ENCODE peak calls at places on chromosomes 2 and 18, in nine cellular contexts. One of them, this sample, is unnamed.

GRCh38 chr2:63692002-63692606 is 103.3 kb downstream of the MDH1 start:
- DNase-seq in iris pigment epithelial cell: peak
- DNase-seq in HTR-8/SVneo: peak
- DNase-seq in GM20000: peak
- DNase-seq in NCI-H1436: peak
- DNase-seq in neural progenitor cell: peak
- DNase-seq in NB4: peak
- DNase-seq in lung: no peak
- DNase-seq in activated T-cell treated with anti-CD3 and anti-CD28 coated beads for 1 hour: no peak
- DNase-seq in this sample: no peak

GRCh38 chr2:164873096-164873670 is 31.6 kb upstream of the COBLL1 start:
- DNase-seq in iris pigment epithelial cell: no peak
- DNase-seq in HTR-8/SVneo: no peak
- DNase-seq in GM20000: no peak
- DNase-seq in NCI-H1436: no peak
- DNase-seq in neural progenitor cell: no peak
- DNase-seq in NB4: no peak
- DNase-seq in lung: no peak
- DNase-seq in activated T-cell treated with anti-CD3 and anti-CD28 coated beads for 1 hour: no peak
- DNase-seq in this sample: no peak

GRCh38 chr2:42186945-42187632 is 17.9 kb downstream of the EML4 start:
- DNase-seq in iris pigment epithelial cell: no peak
- DNase-seq in HTR-8/SVneo: no peak
- DNase-seq in GM20000: no peak
- DNase-seq in NCI-H1436: no peak
- DNase-seq in neural progenitor cell: no peak
- DNase-seq in NB4: no peak
- DNase-seq in lung: no peak
- DNase-seq in activated T-cell treated with anti-CD3 and anti-CD28 coated beads for 1 hour: no peak
- DNase-seq in this sample: no peak

GRCh38 chr2:30588891-30589495 is 141.9 kb downstream of the LCLAT1 start:
- DNase-seq in iris pigment epithelial cell: no peak
- DNase-seq in HTR-8/SVneo: no peak
- DNase-seq in GM20000: no peak
- DNase-seq in NCI-H1436: no peak
- DNase-seq in neural progenitor cell: no peak
- DNase-seq in NB4: no peak
- DNase-seq in lung: no peak
- DNase-seq in activated T-cell treated with anti-CD3 and anti-CD28 coated beads for 1 hour: no peak
- DNase-seq in this sample: no peak

GRCh38 chr2:226793615-226794014 is 6.0 kb downstream of the IRS1 start:
- DNase-seq in iris pigment epithelial cell: no peak
- DNase-seq in HTR-8/SVneo: no peak
- DNase-seq in GM20000: no peak
- DNase-seq in NCI-H1436: no peak
- DNase-seq in neural progenitor cell: no peak
- DNase-seq in NB4: peak
- DNase-seq in lung: no peak
- DNase-seq in activated T-cell treated with anti-CD3 and anti-CD28 coated beads for 1 hour: no peak
- DNase-seq in this sample: no peak

GRCh38 chr2:120447122-120447785 is 101.3 kb downstream of the INHBB start:
- DNase-seq in iris pigment epithelial cell: no peak
- DNase-seq in HTR-8/SVneo: no peak
- DNase-seq in GM20000: no peak
- DNase-seq in NCI-H1436: no peak
- DNase-seq in neural progenitor cell: no peak
- DNase-seq in NB4: no peak
- DNase-seq in lung: no peak
- DNase-seq in activated T-cell treated with anti-CD3 and anti-CD28 coated beads for 1 hour: no peak
- DNase-seq in this sample: no peak

GRCh38 chr2:45622704-45623103 is 11.6 kb upstream of the SRBD1 start:
- DNase-seq in iris pigment epithelial cell: no peak
- DNase-seq in HTR-8/SVneo: no peak
- DNase-seq in GM20000: no peak
- DNase-seq in NCI-H1436: no peak
- DNase-seq in neural progenitor cell: no peak
- DNase-seq in NB4: no peak
- DNase-seq in lung: no peak
- DNase-seq in activated T-cell treated with anti-CD3 and anti-CD28 coated beads for 1 hour: no peak
- DNase-seq in this sample: no peak

GRCh38 chr2:31253344-31254155 is 19.6 kb downstream of the EHD3 start:
- DNase-seq in iris pigment epithelial cell: no peak
- DNase-seq in HTR-8/SVneo: no peak
- DNase-seq in GM20000: no peak
- DNase-seq in NCI-H1436: no peak
- DNase-seq in neural progenitor cell: no peak
- DNase-seq in NB4: no peak
- DNase-seq in lung: no peak
- DNase-seq in activated T-cell treated with anti-CD3 and anti-CD28 coated beads for 1 hour: no peak
- DNase-seq in this sample: no peak

GRCh38 chr2:69946351-69947077 is 14.9 kb downstream of the ASPRV1 start:
- DNase-seq in iris pigment epithelial cell: peak
- DNase-seq in HTR-8/SVneo: peak
- DNase-seq in GM20000: peak
- DNase-seq in NCI-H1436: no peak
- DNase-seq in neural progenitor cell: no peak
- DNase-seq in NB4: peak
- DNase-seq in lung: no peak
- DNase-seq in activated T-cell treated with anti-CD3 and anti-CD28 coated beads for 1 hour: peak
- DNase-seq in this sample: peak

GRCh38 chr2:182937864-182938263 is 71.4 kb upstream of the FRZB start:
- DNase-seq in iris pigment epithelial cell: peak
- DNase-seq in HTR-8/SVneo: no peak
- DNase-seq in GM20000: no peak
- DNase-seq in NCI-H1436: no peak
- DNase-seq in neural progenitor cell: no peak
- DNase-seq in NB4: no peak
- DNase-seq in lung: no peak
- DNase-seq in activated T-cell treated with anti-CD3 and anti-CD28 coated beads for 1 hour: no peak
- DNase-seq in this sample: no peak

GRCh38 chr2:132670961-132671781 is 1.2 kb upstream of the LYPD1 start:
- DNase-seq in iris pigment epithelial cell: peak
- DNase-seq in HTR-8/SVneo: peak
- DNase-seq in GM20000: no peak
- DNase-seq in NCI-H1436: no peak
- DNase-seq in neural progenitor cell: peak
- DNase-seq in NB4: no peak
- DNase-seq in lung: no peak
- DNase-seq in activated T-cell treated with anti-CD3 and anti-CD28 coated beads for 1 hour: no peak
- DNase-seq in this sample: no peak

GRCh38 chr18:53567935-53568574 is 656.4 kb downstream of the MBD2 start:
- DNase-seq in iris pigment epithelial cell: peak
- DNase-seq in HTR-8/SVneo: peak
- DNase-seq in GM20000: peak
- DNase-seq in NCI-H1436: peak
- DNase-seq in neural progenitor cell: peak
- DNase-seq in NB4: peak
- DNase-seq in lung: no peak
- DNase-seq in activated T-cell treated with anti-CD3 and anti-CD28 coated beads for 1 hour: no peak
- DNase-seq in this sample: no peak

GRCh38 chr2:134169788-134170187 is 84.1 kb upstream of the MGAT5 start:
- DNase-seq in iris pigment epithelial cell: no peak
- DNase-seq in HTR-8/SVneo: no peak
- DNase-seq in GM20000: no peak
- DNase-seq in NCI-H1436: no peak
- DNase-seq in neural progenitor cell: no peak
- DNase-seq in NB4: no peak
- DNase-seq in lung: no peak
- DNase-seq in activated T-cell treated with anti-CD3 and anti-CD28 coated beads for 1 hour: no peak
- DNase-seq in this sample: no peak

GRCh38 chr18:56986829-56987228 is 160.1 kb upstream of the BOD1L2 start:
- DNase-seq in iris pigment epithelial cell: no peak
- DNase-seq in HTR-8/SVneo: no peak
- DNase-seq in GM20000: no peak
- DNase-seq in NCI-H1436: no peak
- DNase-seq in neural progenitor cell: peak
- DNase-seq in NB4: no peak
- DNase-seq in lung: no peak
- DNase-seq in activated T-cell treated with anti-CD3 and anti-CD28 coated beads for 1 hour: no peak
- DNase-seq in this sample: no peak

GRCh38 chr2:183495079-183495478 is 370.8 kb downstream of the NUP35 start:
- DNase-seq in iris pigment epithelial cell: no peak
- DNase-seq in HTR-8/SVneo: no peak
- DNase-seq in GM20000: no peak
- DNase-seq in NCI-H1436: peak
- DNase-seq in neural progenitor cell: no peak
- DNase-seq in NB4: no peak
- DNase-seq in lung: no peak
- DNase-seq in activated T-cell treated with anti-CD3 and anti-CD28 coated beads for 1 hour: no peak
- DNase-seq in this sample: no peak

GRCh38 chr18:13913205-13913604 is 2.1 kb downstream of the MC2R start:
- DNase-seq in iris pigment epithelial cell: no peak
- DNase-seq in HTR-8/SVneo: no peak
- DNase-seq in GM20000: no peak
- DNase-seq in NCI-H1436: no peak
- DNase-seq in neural progenitor cell: no peak
- DNase-seq in NB4: no peak
- DNase-seq in lung: no peak
- DNase-seq in activated T-cell treated with anti-CD3 and anti-CD28 coated beads for 1 hour: no peak
- DNase-seq in this sample: no peak

GRCh38 chr2:108587621-108588020 is 53.4 kb downstream of the LIMS1 start:
- DNase-seq in iris pigment epithelial cell: peak
- DNase-seq in HTR-8/SVneo: no peak
- DNase-seq in GM20000: no peak
- DNase-seq in NCI-H1436: no peak
- DNase-seq in neural progenitor cell: no peak
- DNase-seq in NB4: no peak
- DNase-seq in lung: no peak
- DNase-seq in activated T-cell treated with anti-CD3 and anti-CD28 coated beads for 1 hour: no peak
- DNase-seq in this sample: no peak

GRCh38 chr2:55898641-55899040 is 24.9 kb downstream of the EFEMP1 start:
- DNase-seq in iris pigment epithelial cell: no peak
- DNase-seq in HTR-8/SVneo: no peak
- DNase-seq in GM20000: no peak
- DNase-seq in NCI-H1436: no peak
- DNase-seq in neural progenitor cell: no peak
- DNase-seq in NB4: no peak
- DNase-seq in lung: no peak
- DNase-seq in activated T-cell treated with anti-CD3 and anti-CD28 coated beads for 1 hour: no peak
- DNase-seq in this sample: no peak

GRCh38 chr18:76426738-76427305 is 68.2 kb downstream of the ZNF516 start:
- DNase-seq in iris pigment epithelial cell: peak
- DNase-seq in HTR-8/SVneo: peak
- DNase-seq in GM20000: no peak
- DNase-seq in NCI-H1436: no peak
- DNase-seq in neural progenitor cell: peak
- DNase-seq in NB4: peak
- DNase-seq in lung: peak
- DNase-seq in activated T-cell treated with anti-CD3 and anti-CD28 coated beads for 1 hour: no peak
- DNase-seq in this sample: no peak